ENCODE peak calls at places on chromosomes 11 and 22, in seven cellular contexts. F is heart right ventricle; L is K562; J is stimulated activated CD4-positive, alpha-beta T cell treated with anti-CD3 and anti-CD28 coated beads, Interleukin-2, amount 100 ng/mL, for 48 hours; Q is ACHN; H is GM13976; Z is AG10803. T is an unnamed sample.
A peak's percentile ranks its signal among the peaks of the same experiment; 100 is the strongest.

GRCh38 chr11:35796542-35796941 is 134.0 kb downstream of the TRIM44 start:
- DNase-seq in F (no peak), L (no peak), J (no peak), Q (no peak), H (no peak), Z (no peak), T (peak; percentile 63)

GRCh38 chr22:23241562-23242472 is 61.5 kb downstream of the BCR start:
- DNase-seq in F (no peak), L (no peak), J (no peak), Q (no peak), H (no peak), Z (no peak), T (no peak)

GRCh38 chr22:32958021-32958420 is 100.2 kb downstream of the SYN3 start:
- DNase-seq in F (no peak), L (no peak), J (no peak), Q (no peak), H (no peak), Z (no peak), T (no peak)

GRCh38 chr11:1870721-1871466 is 18.0 kb downstream of the LSP1 start:
- DNase-seq in F (peak; percentile 34), L (peak; percentile 72), J (no peak), Q (no peak), H (no peak), Z (peak; percentile 34), T (no peak)

GRCh38 chr11:10481567-10482349 is 26.7 kb downstream of the AMPD3 start:
- DNase-seq in F (no peak), L (no peak), J (no peak), Q (no peak), H (no peak), Z (no peak), T (no peak)

GRCh38 chr11:126969865-126970479 is 30.6 kb downstream of the KIRREL3 start:
- DNase-seq in F (no peak), L (no peak), J (no peak), Q (peak; percentile 66), H (no peak), Z (peak; percentile 80), T (no peak)

GRCh38 chr11:57527056-57527631 is 3.4 kb downstream of the TIMM10 start:
- DNase-seq in F (peak; percentile 67), L (peak; percentile 50), J (peak; percentile 74), Q (peak; percentile 47), H (no peak), Z (peak; percentile 57), T (peak; percentile 41)

GRCh38 chr11:110827276-110827675 is 115.0 kb upstream of the ARHGAP20 start:
- DNase-seq in F (no peak), L (no peak), J (no peak), Q (no peak), H (no peak), Z (no peak), T (no peak)

GRCh38 chr22:23457586-23457985 is 122.5 kb downstream of the IGLL1 start:
- DNase-seq in F (no peak), L (peak; percentile 11), J (no peak), Q (no peak), H (no peak), Z (no peak), T (no peak)

GRCh38 chr22:49918911-49919881 is 762 bp downstream of the CRELD2 start:
- DNase-seq in F (no peak), L (peak; percentile 51), J (no peak), Q (no peak), H (no peak), Z (no peak), T (no peak)

GRCh38 chr11:79285756-79286155 is 155.1 kb downstream of the TENM4 start:
- DNase-seq in F (no peak), L (no peak), J (no peak), Q (no peak), H (no peak), Z (peak; percentile 55), T (no peak)

GRCh38 chr22:37018815-37019308 is 385 bp downstream of the TST start:
- DNase-seq in F (peak; percentile 78), L (peak; percentile 54), J (no peak), Q (no peak), H (no peak), Z (peak; percentile 39), T (no peak)

GRCh38 chr11:115103921-115104320 is 400.3 kb downstream of the CADM1 start:
- DNase-seq in F (no peak), L (no peak), J (no peak), Q (no peak), H (no peak), Z (no peak), T (no peak)

GRCh38 chr11:128513915-128514681 is 73.3 kb downstream of the ETS1 start:
- DNase-seq in F (no peak), L (no peak), J (no peak), Q (no peak), H (no peak), Z (no peak), T (no peak)

GRCh38 chr11:17266781-17267180 is 9.8 kb upstream of the NUCB2 start:
- DNase-seq in F (no peak), L (no peak), J (no peak), Q (no peak), H (no peak), Z (no peak), T (no peak)

GRCh38 chr22:29798318-29798717 is 31.1 kb downstream of the UQCR10 start:
- DNase-seq in F (no peak), L (no peak), J (no peak), Q (no peak), H (peak; percentile 56), Z (peak; percentile 20), T (no peak)

GRCh38 chr22:27203276-27203660 is 545.9 kb downstream of the MIAT start:
- DNase-seq in F (no peak), L (no peak), J (no peak), Q (no peak), H (no peak), Z (peak; percentile 32), T (no peak)

GRCh38 chr11:96136623-96137313 is 206.2 kb downstream of the MAML2 start:
- DNase-seq in F (no peak), L (no peak), J (no peak), Q (no peak), H (no peak), Z (peak; percentile 41), T (no peak)

GRCh38 chr11:116364357-116364756 is 408.4 kb downstream of the BUD13 start:
- DNase-seq in F (no peak), L (no peak), J (no peak), Q (no peak), H (no peak), Z (no peak), T (no peak)

GRCh38 chr22:32836286-32836859 is 34.9 kb downstream of the TIMP3 start:
- DNase-seq in F (no peak), L (peak; percentile 51), J (no peak), Q (peak; percentile 22), H (peak; percentile 54), Z (no peak), T (no peak)

GRCh38 chr11:1750840-1751520 is 585 bp upstream of the IFITM10 start:
- DNase-seq in F (no peak), L (no peak), J (no peak), Q (no peak), H (peak; percentile 33), Z (no peak), T (no peak)

GRCh38 chr11:134792044-134792443 is 380.0 kb upstream of the B3GAT1 start:
- DNase-seq in F (no peak), L (no peak), J (no peak), Q (peak; percentile 26), H (no peak), Z (no peak), T (no peak)

GRCh38 chr22:49979587-49980264 is 19.2 kb downstream of the PIM3 start:
- DNase-seq in F (no peak), L (peak; percentile 45), J (no peak), Q (peak; percentile 52), H (no peak), Z (peak; percentile 19), T (no peak)

GRCh38 chr11:62472063-62472884 is 53.4 kb downstream of the SCGB1A1 start:
- DNase-seq in F (no peak), L (peak; percentile 82), J (no peak), Q (peak; percentile 56), H (no peak), Z (peak; percentile 42), T (no peak)

GRCh38 chr11:117559698-117560097 is 232.0 kb downstream of the CEP164 start:
- DNase-seq in F (no peak), L (no peak), J (no peak), Q (no peak), H (no peak), Z (no peak), T (no peak)

GRCh38 chr11:128042290-128042751 is 545.0 kb downstream of the ETS1 start:
- DNase-seq in F (no peak), L (no peak), J (no peak), Q (no peak), H (no peak), Z (no peak), T (no peak)

GRCh38 chr11:64571410-64572091 is 19.5 kb upstream of the SLC22A12 start:
- DNase-seq in F (no peak), L (peak; percentile 76), J (no peak), Q (no peak), H (no peak), Z (no peak), T (no peak)

GRCh38 chr11:117097567-117098268 is 510 bp downstream of the SIK3 start:
- DNase-seq in F (peak; percentile 59), L (peak; percentile 72), J (no peak), Q (peak; percentile 39), H (peak; percentile 45), Z (peak; percentile 18), T (no peak)

GRCh38 chr11:57422669-57423068 is 4.3 kb downstream of the SLC43A3 start:
- DNase-seq in F (no peak), L (no peak), J (no peak), Q (no peak), H (no peak), Z (no peak), T (no peak)

GRCh38 chr11:93757924-93758865 is 16.7 kb downstream of the C11orf54 start:
- DNase-seq in F (no peak), L (no peak), J (no peak), Q (no peak), H (no peak), Z (no peak), T (no peak)

GRCh38 chr11:66970808-66971442 is 4.2 kb upstream of the C11orf86 start:
- DNase-seq in F (no peak), L (no peak), J (no peak), Q (peak; percentile 97), H (no peak), Z (peak; percentile 100), T (peak; percentile 73)

GRCh38 chr11:67438121-67438902 is 830 bp upstream of the PTPRCAP start:
- DNase-seq in F (no peak), L (peak; percentile 38), J (peak; percentile 69), Q (no peak), H (peak; percentile 81), Z (no peak), T (no peak)

GRCh38 chr11:78380615-78381029 is 37.0 kb downstream of the GAB2 start:
- DNase-seq in F (no peak), L (no peak), J (no peak), Q (no peak), H (no peak), Z (peak; percentile 78), T (no peak)

T was measured in glomerular endothelial cell.